ENCODE peak calls at places on chromosome 16, in seven cellular contexts. One of them, this sample, is unnamed.
A peak's percentile ranks its signal among the peaks of the same experiment; 100 is the strongest.

GRCh38 chr16:84481051-84481735 is 23.3 kb downstream of the MEAK7 start:
- DNase-seq in MG63: no peak
- DNase-seq in left ventricle myocardium inferior: no peak
- DNase-seq in breast epithelium: peak; percentile 35
- DNase-seq in CD8-positive, alpha-beta T cell: no peak
- DNase-seq in cardiac muscle cell: no peak
- DNase-seq in neural progenitor cell: no peak
- DNase-seq in this sample: no peak

GRCh38 chr16:64065523-64065922 is 1056.3 kb downstream of the CDH11 start:
- DNase-seq in MG63: no peak
- DNase-seq in breast epithelium: no peak
- DNase-seq in neural progenitor cell: no peak
- DNase-seq in CD8-positive, alpha-beta T cell: no peak
- DNase-seq in left ventricle myocardium inferior: no peak
- DNase-seq in cardiac muscle cell: no peak
- DNase-seq in this sample: no peak

GRCh38 chr16:5020551-5020950 is 13.2 kb downstream of the NAGPA start:
- DNase-seq in neural progenitor cell: no peak
- DNase-seq in cardiac muscle cell: no peak
- DNase-seq in breast epithelium: no peak
- DNase-seq in MG63: no peak
- DNase-seq in left ventricle myocardium inferior: no peak
- DNase-seq in CD8-positive, alpha-beta T cell: no peak
- DNase-seq in this sample: no peak

GRCh38 chr16:11561440-11561797 is 25.3 kb downstream of the LITAF start:
- DNase-seq in neural progenitor cell: no peak
- DNase-seq in cardiac muscle cell: no peak
- DNase-seq in MG63: no peak
- DNase-seq in breast epithelium: no peak
- DNase-seq in CD8-positive, alpha-beta T cell: no peak
- DNase-seq in left ventricle myocardium inferior: no peak
- DNase-seq in this sample: no peak

GRCh38 chr16:25126820-25127232 is 15.3 kb downstream of the LCMT1 start:
- DNase-seq in left ventricle myocardium inferior: no peak
- DNase-seq in breast epithelium: no peak
- DNase-seq in MG63: peak; percentile 86
- DNase-seq in CD8-positive, alpha-beta T cell: no peak
- DNase-seq in neural progenitor cell: no peak
- DNase-seq in cardiac muscle cell: peak; percentile 51
- DNase-seq in this sample: no peak

GRCh38 chr16:30758988-30759461 is 2.8 kb downstream of the CFAP119 start:
- DNase-seq in breast epithelium: no peak
- DNase-seq in left ventricle myocardium inferior: no peak
- DNase-seq in neural progenitor cell: no peak
- DNase-seq in CD8-positive, alpha-beta T cell: no peak
- DNase-seq in cardiac muscle cell: no peak
- DNase-seq in MG63: no peak
- DNase-seq in this sample: no peak

GRCh38 chr16:85178006-85178591 is 65.8 kb upstream of the CIBAR2 start:
- DNase-seq in neural progenitor cell: no peak
- DNase-seq in cardiac muscle cell: no peak
- DNase-seq in CD8-positive, alpha-beta T cell: no peak
- DNase-seq in left ventricle myocardium inferior: no peak
- DNase-seq in MG63: no peak
- DNase-seq in breast epithelium: no peak
- DNase-seq in this sample: no peak

GRCh38 chr16:84058664-84059063 is 16.1 kb upstream of the SLC38A8 start:
- DNase-seq in neural progenitor cell: no peak
- DNase-seq in breast epithelium: no peak
- DNase-seq in CD8-positive, alpha-beta T cell: no peak
- DNase-seq in MG63: no peak
- DNase-seq in cardiac muscle cell: no peak
- DNase-seq in left ventricle myocardium inferior: peak; percentile 76
- DNase-seq in this sample: no peak

GRCh38 chr16:3503513-3503912 is 2.7 kb downstream of the CLUAP1 start:
- DNase-seq in cardiac muscle cell: no peak
- DNase-seq in MG63: no peak
- DNase-seq in left ventricle myocardium inferior: no peak
- DNase-seq in breast epithelium: peak; percentile 31
- DNase-seq in neural progenitor cell: no peak
- DNase-seq in CD8-positive, alpha-beta T cell: peak; percentile 73
- DNase-seq in this sample: no peak

GRCh38 chr16:11632455-11632921 is 35.8 kb upstream of the SNN start:
- DNase-seq in cardiac muscle cell: peak; percentile 31
- DNase-seq in MG63: no peak
- DNase-seq in neural progenitor cell: peak; percentile 61
- DNase-seq in left ventricle myocardium inferior: peak; percentile 38
- DNase-seq in CD8-positive, alpha-beta T cell: no peak
- DNase-seq in breast epithelium: no peak
- DNase-seq in this sample: peak; percentile 57

GRCh38 chr16:3690991-3691720 is 26.2 kb downstream of the TRAP1 start:
- DNase-seq in MG63: no peak
- DNase-seq in neural progenitor cell: no peak
- DNase-seq in left ventricle myocardium inferior: no peak
- DNase-seq in breast epithelium: no peak
- DNase-seq in cardiac muscle cell: no peak
- DNase-seq in CD8-positive, alpha-beta T cell: no peak
- DNase-seq in this sample: no peak

GRCh38 chr16:85327731-85328664 is 215.7 kb upstream of the CIBAR2 start:
- DNase-seq in CD8-positive, alpha-beta T cell: no peak
- DNase-seq in MG63: no peak
- DNase-seq in cardiac muscle cell: peak; percentile 86
- DNase-seq in left ventricle myocardium inferior: no peak
- DNase-seq in neural progenitor cell: peak; percentile 96
- DNase-seq in breast epithelium: no peak
- DNase-seq in this sample: peak; percentile 98

GRCh38 chr16:69097425-69097824 is 8.0 kb upstream of the HAS3 start:
- DNase-seq in CD8-positive, alpha-beta T cell: no peak
- DNase-seq in cardiac muscle cell: no peak
- DNase-seq in MG63: no peak
- DNase-seq in neural progenitor cell: no peak
- DNase-seq in breast epithelium: no peak
- DNase-seq in left ventricle myocardium inferior: no peak
- DNase-seq in this sample: no peak

GRCh38 chr16:86510465-86511261 is at the start of gene FOXF1:
- DNase-seq in neural progenitor cell: peak; percentile 73
- DNase-seq in cardiac muscle cell: no peak
- DNase-seq in CD8-positive, alpha-beta T cell: no peak
- DNase-seq in breast epithelium: no peak
- DNase-seq in MG63: no peak
- DNase-seq in left ventricle myocardium inferior: no peak
- DNase-seq in this sample: peak; percentile 85

GRCh38 chr16:24833352-24833751 is 12.4 kb upstream of the SLC5A11 start:
- DNase-seq in breast epithelium: no peak
- DNase-seq in MG63: no peak
- DNase-seq in neural progenitor cell: no peak
- DNase-seq in CD8-positive, alpha-beta T cell: no peak
- DNase-seq in left ventricle myocardium inferior: no peak
- DNase-seq in cardiac muscle cell: no peak
- DNase-seq in this sample: no peak

GRCh38 chr16:2046125-2046888 is 1.3 kb downstream of the NTHL1 start:
- DNase-seq in CD8-positive, alpha-beta T cell: no peak
- DNase-seq in left ventricle myocardium inferior: no peak
- DNase-seq in neural progenitor cell: no peak
- DNase-seq in breast epithelium: no peak
- DNase-seq in cardiac muscle cell: no peak
- DNase-seq in MG63: no peak
- DNase-seq in this sample: no peak
- H3K4me3 ChIP-seq in CD8-positive, alpha-beta T cell: no peak overlapping the region
- H3K4me3 ChIP-seq in left ventricle myocardium inferior: peak overlapping the region; percentile 91
- H3K4me3 ChIP-seq in neural progenitor cell: peak overlapping the region; percentile 83
- H3K4me3 ChIP-seq in breast epithelium: peak overlapping the region; percentile 99
- H3K4me3 ChIP-seq in cardiac muscle cell: no peak overlapping the region
- H3K4me3 ChIP-seq in MG63: peak overlapping the region; percentile 84
- H3K4me3 ChIP-seq in this sample: peak overlapping the region; percentile 87

DNA sequence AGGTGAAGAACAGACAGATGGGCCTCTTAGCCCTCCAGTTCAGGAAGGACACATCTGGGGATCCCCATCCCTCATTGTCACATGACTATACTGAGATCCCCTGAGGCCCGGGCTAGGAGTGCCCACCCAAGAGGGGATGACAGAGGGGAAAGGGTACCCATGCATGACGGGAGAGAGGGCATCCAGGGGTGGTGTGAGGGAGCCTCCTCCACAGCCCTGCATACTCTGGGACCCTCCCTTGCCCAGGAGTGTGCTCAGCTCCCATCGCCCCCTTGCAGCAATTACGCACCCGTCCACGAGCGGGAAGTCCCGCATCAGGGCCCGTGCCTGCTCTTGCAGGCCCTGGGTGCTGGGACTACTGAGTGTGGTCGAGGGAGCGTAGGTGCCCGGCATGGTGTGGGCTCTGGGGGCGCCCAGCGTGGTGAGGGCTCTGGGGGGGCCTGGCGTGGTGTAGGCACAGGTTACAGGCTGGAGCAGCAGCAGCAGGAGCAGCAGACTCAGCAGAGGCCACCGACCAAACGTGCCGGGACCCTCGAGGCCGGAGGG is 6.5 kb downstream of the DPEP2 start:
- DNase-seq in CD8-positive, alpha-beta T cell: no peak
- DNase-seq in neural progenitor cell: no peak
- DNase-seq in left ventricle myocardium inferior: no peak
- DNase-seq in cardiac muscle cell: no peak
- DNase-seq in breast epithelium: no peak
- DNase-seq in MG63: no peak
- DNase-seq in this sample: no peak
- H3K4me3 ChIP-seq in CD8-positive, alpha-beta T cell: peak overlapping the region; percentile 38
- H3K4me3 ChIP-seq in neural progenitor cell: no peak overlapping the region
- H3K4me3 ChIP-seq in left ventricle myocardium inferior: peak overlapping the region; percentile 60
- H3K4me3 ChIP-seq in cardiac muscle cell: no peak overlapping the region
- H3K4me3 ChIP-seq in breast epithelium: peak overlapping the region; percentile 59
- H3K4me3 ChIP-seq in MG63: no peak overlapping the region
- H3K4me3 ChIP-seq in this sample: no peak overlapping the region

GRCh38 chr16:23709536-23709935 is 3.5 kb downstream of the ERN2 start:
- DNase-seq in left ventricle myocardium inferior: no peak
- DNase-seq in cardiac muscle cell: no peak
- DNase-seq in neural progenitor cell: no peak
- DNase-seq in breast epithelium: no peak
- DNase-seq in MG63: no peak
- DNase-seq in CD8-positive, alpha-beta T cell: no peak
- DNase-seq in this sample: no peak

GRCh38 chr16:23711785-23712184 is 1.2 kb downstream of the ERN2 start:
- DNase-seq in breast epithelium: no peak
- DNase-seq in neural progenitor cell: no peak
- DNase-seq in left ventricle myocardium inferior: no peak
- DNase-seq in cardiac muscle cell: no peak
- DNase-seq in CD8-positive, alpha-beta T cell: no peak
- DNase-seq in MG63: no peak
- DNase-seq in this sample: no peak

GRCh38 chr16:23710504-23710903 is 2.5 kb downstream of the ERN2 start:
- DNase-seq in neural progenitor cell: no peak
- DNase-seq in MG63: no peak
- DNase-seq in CD8-positive, alpha-beta T cell: no peak
- DNase-seq in breast epithelium: no peak
- DNase-seq in cardiac muscle cell: no peak
- DNase-seq in left ventricle myocardium inferior: no peak
- DNase-seq in this sample: no peak

GRCh38 chr16:23710008-23710407 is 3.0 kb downstream of the ERN2 start:
- DNase-seq in breast epithelium: no peak
- DNase-seq in CD8-positive, alpha-beta T cell: no peak
- DNase-seq in MG63: no peak
- DNase-seq in cardiac muscle cell: no peak
- DNase-seq in left ventricle myocardium inferior: no peak
- DNase-seq in neural progenitor cell: no peak
- DNase-seq in this sample: no peak

DNA sequence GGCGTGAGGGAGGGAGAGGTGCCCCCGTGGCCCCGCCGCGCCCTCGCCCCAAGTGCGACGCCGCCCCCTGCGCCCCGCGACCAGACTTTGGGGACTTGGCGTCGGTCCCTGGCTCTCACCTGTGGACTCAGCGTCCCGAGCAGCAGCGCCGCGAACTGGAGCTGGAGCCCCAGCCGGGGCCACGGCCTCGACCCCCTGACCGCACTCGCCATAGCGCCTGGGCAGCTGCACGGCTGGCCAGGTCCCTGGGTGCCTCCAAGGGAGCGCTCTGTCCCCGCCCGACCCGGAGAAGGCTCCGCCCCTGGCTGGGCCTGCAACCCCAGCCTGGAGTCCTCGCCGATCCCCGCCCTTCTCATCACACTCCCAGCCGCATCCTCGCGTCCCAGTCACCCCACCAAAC is at the start of gene ERN2:
- DNase-seq in breast epithelium: no peak
- DNase-seq in CD8-positive, alpha-beta T cell: no peak
- DNase-seq in left ventricle myocardium inferior: no peak
- DNase-seq in neural progenitor cell: peak; percentile 50
- DNase-seq in MG63: no peak
- DNase-seq in cardiac muscle cell: no peak
- DNase-seq in this sample: peak; percentile 78
- H3K4me3 ChIP-seq in breast epithelium: no peak within 1 kb of the TSS
- H3K4me3 ChIP-seq in CD8-positive, alpha-beta T cell: no peak within 1 kb of the TSS
- H3K4me3 ChIP-seq in left ventricle myocardium inferior: no peak within 1 kb of the TSS
- H3K4me3 ChIP-seq in neural progenitor cell: peak within 1 kb of the TSS; percentile 38
- H3K4me3 ChIP-seq in MG63: no peak within 1 kb of the TSS
- H3K4me3 ChIP-seq in cardiac muscle cell: no peak within 1 kb of the TSS
- H3K4me3 ChIP-seq in this sample: no peak within 1 kb of the TSS

GRCh38 chr16:82992826-82993225 is 366.1 kb downstream of the CDH13 start:
- DNase-seq in neural progenitor cell: no peak
- DNase-seq in cardiac muscle cell: no peak
- DNase-seq in MG63: no peak
- DNase-seq in CD8-positive, alpha-beta T cell: no peak
- DNase-seq in breast epithelium: no peak
- DNase-seq in left ventricle myocardium inferior: no peak
- DNase-seq in this sample: no peak
- H3K4me3 ChIP-seq in neural progenitor cell: no peak overlapping the region
- H3K4me3 ChIP-seq in cardiac muscle cell: no peak overlapping the region
- H3K4me3 ChIP-seq in MG63: no peak overlapping the region
- H3K4me3 ChIP-seq in CD8-positive, alpha-beta T cell: no peak overlapping the region
- H3K4me3 ChIP-seq in breast epithelium: no peak overlapping the region
- H3K4me3 ChIP-seq in left ventricle myocardium inferior: no peak overlapping the region
- H3K4me3 ChIP-seq in this sample: no peak overlapping the region

DNA sequence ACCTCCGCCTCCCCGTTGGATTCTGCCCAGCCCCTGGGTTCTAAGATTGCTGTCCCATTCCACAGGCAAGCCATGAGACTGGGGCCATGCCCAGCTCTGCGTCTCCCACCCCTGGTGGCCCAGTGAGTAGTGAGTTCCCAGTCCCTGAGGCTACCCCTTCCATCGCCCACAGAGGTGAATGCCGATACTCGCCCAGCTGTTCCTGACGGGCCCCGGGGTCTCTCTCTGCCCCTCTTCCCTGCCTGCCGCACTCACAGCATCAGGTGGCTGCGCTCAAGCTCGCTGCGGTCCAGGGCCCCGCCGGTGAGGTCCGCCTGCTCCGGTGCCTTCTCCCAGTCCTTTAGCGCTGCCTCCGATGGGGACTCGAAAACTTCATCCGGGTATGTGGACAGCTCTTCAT is 8.7 kb downstream of the SNRNP25 start:
- DNase-seq in neural progenitor cell: no peak
- DNase-seq in MG63: no peak
- DNase-seq in cardiac muscle cell: no peak
- DNase-seq in CD8-positive, alpha-beta T cell: peak; percentile 15
- DNase-seq in left ventricle myocardium inferior: no peak
- DNase-seq in breast epithelium: no peak
- DNase-seq in this sample: no peak
- H3K4me3 ChIP-seq in neural progenitor cell: no peak overlapping the region
- H3K4me3 ChIP-seq in MG63: no peak overlapping the region
- H3K4me3 ChIP-seq in cardiac muscle cell: no peak overlapping the region
- H3K4me3 ChIP-seq in CD8-positive, alpha-beta T cell: no peak overlapping the region
- H3K4me3 ChIP-seq in left ventricle myocardium inferior: no peak overlapping the region
- H3K4me3 ChIP-seq in breast epithelium: no peak overlapping the region
- H3K4me3 ChIP-seq in this sample: no peak overlapping the region